ENCODE peak calls at places on chromosomes 5 and 9, in four cellular contexts. One of them, this sample, is unnamed. For H3K4me1, the result is how much of the 10 kb centered on the place peaks cover.

GRCh38 chr9:13427587-13427986 is 148.1 kb upstream of the MPDZ start:
- DNase-seq in neural progenitor cell: peak
- DNase-seq in HepG2: peak
- DNase-seq in astrocyte: peak
- DNase-seq in this sample: peak

GRCh38 chr5:142888469-142889085 is 118.4 kb downstream of the ARHGAP26 start:
- DNase-seq in neural progenitor cell: peak
- DNase-seq in astrocyte: no peak
- DNase-seq in HepG2: peak
- DNase-seq in this sample: no peak

GRCh38 chr5:131814990-131815389 is 18.2 kb upstream of the FNIP1 start:
- DNase-seq in HepG2: no peak
- DNase-seq in neural progenitor cell: no peak
- DNase-seq in astrocyte: peak
- DNase-seq in this sample: no peak

GRCh38 chr5:67092447-67093023 is 104.1 kb downstream of the CD180 start:
- DNase-seq in neural progenitor cell: no peak
- DNase-seq in astrocyte: no peak
- DNase-seq in HepG2: no peak
- DNase-seq in this sample: no peak

GRCh38 chr5:102823441-102823874 is 68.4 kb downstream of the PAM start:
- DNase-seq in astrocyte: peak
- DNase-seq in HepG2: no peak
- DNase-seq in neural progenitor cell: no peak
- DNase-seq in this sample: no peak

GRCh38 chr5:65299841-65300240 is 181.9 kb downstream of the ADAMTS6 start:
- DNase-seq in neural progenitor cell: no peak
- DNase-seq in astrocyte: peak
- DNase-seq in HepG2: no peak
- DNase-seq in this sample: no peak

GRCh38 chr9:123418052-123418430 is 62.0 kb downstream of the CRB2 start:
- DNase-seq in neural progenitor cell: no peak
- DNase-seq in HepG2: no peak
- DNase-seq in astrocyte: no peak
- DNase-seq in this sample: no peak

GRCh38 chr9:110133608-110134214 is 74.2 kb downstream of the C9orf152 start:
- DNase-seq in HepG2: no peak
- DNase-seq in neural progenitor cell: no peak
- DNase-seq in astrocyte: peak
- DNase-seq in this sample: no peak

GRCh38 chr5:82863260-82863659 is 213.9 kb downstream of the TMEM167A start:
- DNase-seq in HepG2: no peak
- DNase-seq in astrocyte: peak
- DNase-seq in neural progenitor cell: peak
- DNase-seq in this sample: no peak

GRCh38 chr9:112894031-112894430 is 3.4 kb upstream of the SLC46A2 start:
- DNase-seq in astrocyte: peak
- DNase-seq in HepG2: no peak
- DNase-seq in neural progenitor cell: no peak
- DNase-seq in this sample: no peak

GRCh38 chr9:76729980-76730737 is 34.1 kb upstream of the PCA3 start:
- DNase-seq in neural progenitor cell: no peak
- DNase-seq in astrocyte: no peak
- DNase-seq in HepG2: peak
- DNase-seq in this sample: no peak

GRCh38 chr9:70111042-70111602 is 67.5 kb downstream of the MAMDC2 start:
- DNase-seq in HepG2: peak
- DNase-seq in neural progenitor cell: peak
- DNase-seq in astrocyte: peak
- DNase-seq in this sample: peak

GRCh38 chr5:1010641-1011046 is 2.0 kb downstream of the NKD2 start:
- DNase-seq in astrocyte: no peak
- DNase-seq in HepG2: no peak
- DNase-seq in neural progenitor cell: no peak
- DNase-seq in this sample: no peak

GRCh38 chr9:7799934-7800285 is 332 bp upstream of the DMAC1 start:
- DNase-seq in astrocyte: no peak
- DNase-seq in neural progenitor cell: no peak
- DNase-seq in HepG2: no peak
- DNase-seq in this sample: no peak

DNA sequence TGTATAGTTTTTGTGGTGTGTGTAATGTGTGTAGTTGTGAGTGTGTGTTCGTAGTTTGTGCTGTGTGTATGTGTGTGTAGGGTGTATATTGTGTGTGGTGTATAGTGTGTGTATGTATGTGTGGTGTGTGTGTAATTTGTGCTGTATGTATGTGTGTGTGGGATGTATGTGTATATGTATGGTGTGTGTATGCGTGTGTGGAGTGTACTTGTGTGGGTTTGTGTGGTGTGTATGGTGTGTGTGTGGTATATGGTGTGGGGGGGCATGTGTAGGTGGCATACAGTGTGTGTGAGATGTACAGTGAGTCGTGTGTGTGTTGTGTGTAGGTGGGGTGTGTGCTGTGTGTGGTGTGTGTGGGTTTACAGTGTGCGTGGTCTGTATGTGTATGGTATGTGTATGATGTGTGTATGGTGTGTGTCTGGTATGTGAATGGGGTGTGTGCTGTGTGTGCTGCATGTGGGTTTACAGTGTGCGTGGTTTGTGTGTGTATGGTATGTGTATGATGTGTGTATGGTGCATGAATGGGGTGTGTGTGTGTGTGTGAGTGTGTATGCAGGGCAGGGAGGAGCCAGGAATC is 125.2 kb downstream of the GADD45G start:
- DNase-seq in HepG2: no peak
- DNase-seq in neural progenitor cell: no peak
- DNase-seq in astrocyte: no peak
- DNase-seq in this sample: no peak
- H3K4me1 ChIP-seq in HepG2: under half
- H3K4me1 ChIP-seq in neural progenitor cell: under half
- H3K4me1 ChIP-seq in astrocyte: under half
- H3K4me1 ChIP-seq in this sample: under half

GRCh38 chr9:78866228-78867132 is 569.6 kb downstream of the PSAT1 start:
- DNase-seq in neural progenitor cell: no peak
- DNase-seq in HepG2: peak
- DNase-seq in astrocyte: peak
- DNase-seq in this sample: no peak
- H3K9ac ChIP-seq in neural progenitor cell: no peak
- H3K9ac ChIP-seq in HepG2: no peak
- H3K9ac ChIP-seq in astrocyte: peak
- H3K9ac ChIP-seq in this sample: no peak

DNA sequence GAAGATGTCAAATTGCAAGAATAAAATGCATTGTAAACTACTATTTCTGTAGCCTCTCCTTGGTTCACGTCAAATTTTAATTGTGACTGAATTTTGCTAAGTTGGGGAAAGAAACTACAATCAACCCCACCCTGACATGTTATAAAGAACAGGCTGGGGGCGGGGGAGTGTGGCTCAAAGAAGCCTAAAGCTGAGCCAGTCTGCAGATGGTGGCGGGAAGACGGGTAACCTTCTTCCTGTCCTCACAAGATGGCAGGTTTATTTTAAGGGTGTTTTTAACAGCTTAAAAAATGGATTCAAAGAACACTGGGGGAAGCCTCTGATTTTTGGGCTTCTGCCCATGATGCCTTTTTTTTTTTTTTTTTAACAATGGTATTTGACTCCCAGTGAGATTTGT is 68.5 kb upstream of the MELK start:
- DNase-seq in neural progenitor cell: no peak
- DNase-seq in HepG2: no peak
- DNase-seq in astrocyte: no peak
- DNase-seq in this sample: no peak
- H3K4me1 ChIP-seq in neural progenitor cell: under half
- H3K4me1 ChIP-seq in HepG2: half or more
- H3K4me1 ChIP-seq in astrocyte: under half
- H3K4me1 ChIP-seq in this sample: under half

DNA sequence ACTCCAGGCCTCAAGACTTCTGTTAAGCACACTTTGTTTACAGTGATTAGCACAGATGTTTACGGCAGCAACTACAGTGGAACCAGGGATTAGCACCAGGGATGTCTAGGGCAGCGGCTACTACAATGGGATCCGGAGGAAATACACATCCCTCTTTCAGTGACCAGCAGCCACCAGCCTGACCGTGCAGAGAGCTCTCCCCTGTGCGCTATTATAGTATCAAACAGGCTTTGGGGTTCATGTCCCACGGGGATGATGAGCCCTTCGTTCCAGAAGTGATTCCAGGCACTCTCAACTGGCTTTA is 21.5 kb downstream of the GFPT2 start:
- DNase-seq in astrocyte: no peak
- DNase-seq in neural progenitor cell: peak
- DNase-seq in HepG2: no peak
- DNase-seq in this sample: no peak
- H3K9ac ChIP-seq in astrocyte: peak
- H3K9ac ChIP-seq in neural progenitor cell: no peak
- H3K9ac ChIP-seq in HepG2: no peak
- H3K9ac ChIP-seq in this sample: no peak

GRCh38 chr5:172573115-172573882 is 67.8 kb upstream of the NEURL1B start:
- DNase-seq in astrocyte: no peak
- DNase-seq in neural progenitor cell: no peak
- DNase-seq in HepG2: no peak
- DNase-seq in this sample: no peak
- H3K4me1 ChIP-seq in astrocyte: under half
- H3K4me1 ChIP-seq in neural progenitor cell: half or more
- H3K4me1 ChIP-seq in HepG2: under half
- H3K4me1 ChIP-seq in this sample: under half

GRCh38 chr9:114225534-114226288 is 70.4 kb downstream of the COL27A1 start:
- DNase-seq in HepG2: no peak
- DNase-seq in astrocyte: peak
- DNase-seq in neural progenitor cell: no peak
- DNase-seq in this sample: no peak
- H3K9ac ChIP-seq in HepG2: no peak
- H3K9ac ChIP-seq in astrocyte: peak
- H3K9ac ChIP-seq in neural progenitor cell: no peak
- H3K9ac ChIP-seq in this sample: no peak

DNA sequence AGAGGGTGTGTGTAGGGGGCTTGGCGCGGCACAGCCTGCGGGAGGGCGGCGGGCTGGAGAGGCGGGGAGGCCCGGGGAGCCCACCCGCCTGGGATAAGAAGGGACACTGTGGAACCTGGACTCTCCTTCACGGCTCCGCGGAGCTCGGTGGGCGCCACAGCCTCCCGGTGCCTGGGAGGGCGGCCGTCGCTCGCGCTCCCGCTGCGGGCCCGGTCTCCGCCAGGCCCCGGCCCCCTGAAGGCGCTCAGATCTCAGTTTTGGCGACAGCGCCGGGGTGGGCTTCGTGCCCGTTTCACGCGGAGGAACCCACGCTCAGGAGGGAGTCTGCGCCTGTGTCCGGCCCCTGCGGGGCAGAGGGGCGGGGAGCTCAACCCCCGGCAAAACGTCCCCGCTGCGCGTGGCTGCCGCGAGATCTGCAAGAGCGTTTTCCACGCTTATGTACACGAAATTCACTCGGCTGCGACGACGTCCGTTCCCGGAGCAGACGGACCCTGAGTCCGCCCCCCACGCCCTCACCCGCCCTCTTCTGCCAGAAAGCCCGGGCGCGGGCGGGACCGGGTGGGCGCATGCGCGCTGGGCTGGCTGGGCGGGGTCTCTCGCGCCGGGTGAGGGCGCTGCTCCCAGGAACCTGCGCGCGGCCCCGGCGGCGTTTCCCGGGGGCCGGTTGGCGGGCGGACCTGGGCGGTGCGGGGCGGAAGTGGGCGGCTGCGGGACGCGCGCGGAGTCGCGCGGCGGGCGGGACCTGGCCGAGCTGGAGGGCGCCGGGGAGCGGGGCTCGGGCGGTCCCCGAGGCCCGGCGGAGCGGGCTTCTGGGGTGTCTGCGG is at the start of gene NELFB:
- DNase-seq in neural progenitor cell: peak
- DNase-seq in astrocyte: peak
- DNase-seq in HepG2: peak
- DNase-seq in this sample: peak
- H3K4me1 ChIP-seq in neural progenitor cell: under half
- H3K4me1 ChIP-seq in astrocyte: under half
- H3K4me1 ChIP-seq in HepG2: half or more
- H3K4me1 ChIP-seq in this sample: under half

GRCh38 chr9:91162311-91162710 is 199.4 kb downstream of the AUH start:
- DNase-seq in neural progenitor cell: no peak
- DNase-seq in HepG2: no peak
- DNase-seq in astrocyte: peak
- DNase-seq in this sample: no peak
- H3K9ac ChIP-seq in neural progenitor cell: no peak
- H3K9ac ChIP-seq in HepG2: no peak
- H3K9ac ChIP-seq in astrocyte: peak
- H3K9ac ChIP-seq in this sample: no peak

This sample was measured in colonic mucosa.